ENCODE peak calls at places on chromosomes 1 and 21, in five cellular contexts. One of them, this sample, is unnamed.

GRCh38 chr1:76066390-76066789 is 8.2 kb upstream of the ST6GALNAC3 start:
- DNase-seq in PC-3: peak; percentile 42
- DNase-seq in GM12878: no peak
- DNase-seq in dorsolateral prefrontal cortex: no peak
- DNase-seq in GM12865: no peak
- DNase-seq in this sample: peak; percentile 44

GRCh38 chr1:2942410-2942809 is 78.9 kb upstream of the ACTRT2 start:
- DNase-seq in PC-3: no peak
- DNase-seq in GM12878: no peak
- DNase-seq in dorsolateral prefrontal cortex: no peak
- DNase-seq in GM12865: no peak
- DNase-seq in this sample: no peak

GRCh38 chr1:204280099-204280498 is 66.3 kb upstream of the GOLT1A start:
- DNase-seq in PC-3: no peak
- DNase-seq in GM12878: no peak
- DNase-seq in dorsolateral prefrontal cortex: no peak
- DNase-seq in GM12865: no peak
- DNase-seq in this sample: no peak

GRCh38 chr1:216221260-216221700 is 202.0 kb downstream of the USH2A start:
- DNase-seq in PC-3: peak; percentile 96
- DNase-seq in GM12878: peak; percentile 27
- DNase-seq in dorsolateral prefrontal cortex: no peak
- DNase-seq in GM12865: peak; percentile 71
- DNase-seq in this sample: peak; percentile 87

GRCh38 chr1:3886691-3887090 is 13.4 kb downstream of the C1orf174 start:
- DNase-seq in PC-3: no peak
- DNase-seq in GM12878: no peak
- DNase-seq in dorsolateral prefrontal cortex: no peak
- DNase-seq in GM12865: no peak
- DNase-seq in this sample: no peak

GRCh38 chr1:204263240-204263848 is 49.6 kb upstream of the GOLT1A start:
- DNase-seq in PC-3: no peak
- DNase-seq in GM12878: no peak
- DNase-seq in dorsolateral prefrontal cortex: no peak
- DNase-seq in GM12865: no peak
- DNase-seq in this sample: no peak

GRCh38 chr1:75725861-75726361 is 1.4 kb downstream of the ACADM start:
- DNase-seq in PC-3: peak; percentile 48
- DNase-seq in GM12878: no peak
- DNase-seq in dorsolateral prefrontal cortex: no peak
- DNase-seq in GM12865: peak; percentile 32
- DNase-seq in this sample: no peak

GRCh38 chr21:33198346-33199135 is 31.2 kb upstream of the IFNAR2 start:
- DNase-seq in PC-3: no peak
- DNase-seq in GM12878: no peak
- DNase-seq in dorsolateral prefrontal cortex: no peak
- DNase-seq in GM12865: no peak
- DNase-seq in this sample: no peak

GRCh38 chr1:112849967-112850641 is 105.9 kb downstream of the SLC16A1 start:
- DNase-seq in PC-3: no peak
- DNase-seq in GM12878: no peak
- DNase-seq in dorsolateral prefrontal cortex: no peak
- DNase-seq in GM12865: no peak
- DNase-seq in this sample: no peak

GRCh38 chr1:200139661-200140250 is 112.2 kb downstream of the NR5A2 start:
- DNase-seq in PC-3: peak; percentile 93
- DNase-seq in GM12878: no peak
- DNase-seq in dorsolateral prefrontal cortex: no peak
- DNase-seq in GM12865: peak; percentile 77
- DNase-seq in this sample: peak; percentile 81

GRCh38 chr1:9275567-9276034 is 17.1 kb upstream of the SPSB1 start:
- DNase-seq in PC-3: peak; percentile 64
- DNase-seq in GM12878: peak; percentile 59
- DNase-seq in dorsolateral prefrontal cortex: no peak
- DNase-seq in GM12865: peak; percentile 92
- DNase-seq in this sample: peak; percentile 81

GRCh38 chr21:22062472-22063139 is 1064.4 kb downstream of the NCAM2 start:
- DNase-seq in PC-3: no peak
- DNase-seq in GM12878: no peak
- DNase-seq in dorsolateral prefrontal cortex: no peak
- DNase-seq in GM12865: no peak
- DNase-seq in this sample: no peak

GRCh38 chr1:154975409-154976205 is 1.1 kb downstream of the CKS1B start:
- DNase-seq in PC-3: no peak
- DNase-seq in GM12878: peak; percentile 51
- DNase-seq in dorsolateral prefrontal cortex: no peak
- DNase-seq in GM12865: peak; percentile 82
- DNase-seq in this sample: peak; percentile 72

GRCh38 chr1:23751050-23751814 is 8.0 kb downstream of the ELOA start:
- DNase-seq in PC-3: peak; percentile 59
- DNase-seq in GM12878: no peak
- DNase-seq in dorsolateral prefrontal cortex: no peak
- DNase-seq in GM12865: peak; percentile 81
- DNase-seq in this sample: peak; percentile 80

GRCh38 chr1:183593356-183593755 is 3.1 kb upstream of the NCF2 start:
- DNase-seq in PC-3: no peak
- DNase-seq in GM12878: peak; percentile 68
- DNase-seq in dorsolateral prefrontal cortex: no peak
- DNase-seq in GM12865: peak; percentile 79
- DNase-seq in this sample: no peak

GRCh38 chr1:16617101-16617727 is 3.9 kb upstream of the NBPF1 start:
- DNase-seq in PC-3: no peak
- DNase-seq in GM12878: no peak
- DNase-seq in dorsolateral prefrontal cortex: no peak
- DNase-seq in GM12865: no peak
- DNase-seq in this sample: no peak

GRCh38 chr1:4655674-4656532 is 1.5 kb downstream of the AJAP1 start:
- DNase-seq in PC-3: peak; percentile 27
- DNase-seq in GM12878: no peak
- DNase-seq in dorsolateral prefrontal cortex: peak; percentile 92
- DNase-seq in GM12865: peak; percentile 18
- DNase-seq in this sample: peak; percentile 46

GRCh38 chr1:109980324-109981127 is 4.0 kb upstream of the AHCYL1 start:
- DNase-seq in PC-3: peak; percentile 69
- DNase-seq in GM12878: no peak
- DNase-seq in dorsolateral prefrontal cortex: no peak
- DNase-seq in GM12865: peak; percentile 42
- DNase-seq in this sample: no peak

GRCh38 chr1:8197493-8198282 is 120.2 kb upstream of the SLC45A1 start:
- DNase-seq in PC-3: peak; percentile 96
- DNase-seq in GM12878: no peak
- DNase-seq in dorsolateral prefrontal cortex: no peak
- DNase-seq in GM12865: no peak
- DNase-seq in this sample: peak; percentile 94

GRCh38 chr1:169584483-169585144 is 1.7 kb downstream of the F5 start:
- DNase-seq in PC-3: peak; percentile 14
- DNase-seq in GM12878: no peak
- DNase-seq in dorsolateral prefrontal cortex: no peak
- DNase-seq in GM12865: no peak
- DNase-seq in this sample: no peak

GRCh38 chr1:56773341-56774066 is 45.7 kb downstream of the FYB2 start:
- DNase-seq in PC-3: no peak
- DNase-seq in GM12878: no peak
- DNase-seq in dorsolateral prefrontal cortex: no peak
- DNase-seq in GM12865: no peak
- DNase-seq in this sample: no peak

GRCh38 chr21:38997756-38998155 is 185.5 kb downstream of the PSMG1 start:
- DNase-seq in PC-3: no peak
- DNase-seq in GM12878: no peak
- DNase-seq in dorsolateral prefrontal cortex: no peak
- DNase-seq in GM12865: no peak
- DNase-seq in this sample: no peak

GRCh38 chr1:5645135-5645399 is 347.2 kb downstream of the NPHP4 start:
- DNase-seq in PC-3: no peak
- DNase-seq in GM12878: no peak
- DNase-seq in dorsolateral prefrontal cortex: no peak
- DNase-seq in GM12865: no peak
- DNase-seq in this sample: no peak

GRCh38 chr1:11479375-11479979 is 522 bp downstream of the DISP3 start:
- DNase-seq in PC-3: no peak
- DNase-seq in GM12878: no peak
- DNase-seq in dorsolateral prefrontal cortex: no peak
- DNase-seq in GM12865: no peak
- DNase-seq in this sample: no peak

GRCh38 chr1:187721216-187721615 is 892.5 kb downstream of the PLA2G4A start:
- DNase-seq in PC-3: no peak
- DNase-seq in GM12878: no peak
- DNase-seq in dorsolateral prefrontal cortex: no peak
- DNase-seq in GM12865: no peak
- DNase-seq in this sample: no peak

GRCh38 chr1:41502912-41503311 is 18.4 kb upstream of the EDN2 start:
- DNase-seq in PC-3: no peak
- DNase-seq in GM12878: no peak
- DNase-seq in dorsolateral prefrontal cortex: no peak
- DNase-seq in GM12865: no peak
- DNase-seq in this sample: no peak

GRCh38 chr1:106793686-106794085 is 262.8 kb upstream of the PRMT6 start:
- DNase-seq in PC-3: no peak
- DNase-seq in GM12878: no peak
- DNase-seq in dorsolateral prefrontal cortex: no peak
- DNase-seq in GM12865: no peak
- DNase-seq in this sample: no peak

GRCh38 chr1:48200166-48200900 is 22.2 kb upstream of the SLC5A9 start:
- DNase-seq in PC-3: no peak
- DNase-seq in GM12878: no peak
- DNase-seq in dorsolateral prefrontal cortex: no peak
- DNase-seq in GM12865: no peak
- DNase-seq in this sample: peak; percentile 83

GRCh38 chr1:43653339-43653738 is 3.4 kb downstream of the KDM4A start:
- DNase-seq in PC-3: peak; percentile 47
- DNase-seq in GM12878: peak; percentile 16
- DNase-seq in dorsolateral prefrontal cortex: peak; percentile 53
- DNase-seq in GM12865: peak; percentile 48
- DNase-seq in this sample: peak; percentile 81

GRCh38 chr1:163712321-163712720 is 390.6 kb downstream of the NUF2 start:
- DNase-seq in PC-3: no peak
- DNase-seq in GM12878: no peak
- DNase-seq in dorsolateral prefrontal cortex: no peak
- DNase-seq in GM12865: no peak
- DNase-seq in this sample: no peak
- TF ChIP-seq CTCF in PC-3: no peak
- TF ChIP-seq CTCF in GM12878: no peak
- TF ChIP-seq CTCF in dorsolateral prefrontal cortex: no peak
- TF ChIP-seq CTCF in GM12865: no peak
- TF ChIP-seq CTCF in this sample: no peak

GRCh38 chr21:44461438-44462089 is 6.3 kb downstream of the LRRC3 start:
- DNase-seq in PC-3: no peak
- DNase-seq in GM12878: no peak
- DNase-seq in dorsolateral prefrontal cortex: no peak
- DNase-seq in GM12865: no peak
- DNase-seq in this sample: no peak
- TF ChIP-seq CTCF in PC-3: peak; percentile 27
- TF ChIP-seq CTCF in GM12878: no peak
- TF ChIP-seq CTCF in dorsolateral prefrontal cortex: no peak
- TF ChIP-seq CTCF in GM12865: no peak
- TF ChIP-seq CTCF in this sample: no peak

DNA sequence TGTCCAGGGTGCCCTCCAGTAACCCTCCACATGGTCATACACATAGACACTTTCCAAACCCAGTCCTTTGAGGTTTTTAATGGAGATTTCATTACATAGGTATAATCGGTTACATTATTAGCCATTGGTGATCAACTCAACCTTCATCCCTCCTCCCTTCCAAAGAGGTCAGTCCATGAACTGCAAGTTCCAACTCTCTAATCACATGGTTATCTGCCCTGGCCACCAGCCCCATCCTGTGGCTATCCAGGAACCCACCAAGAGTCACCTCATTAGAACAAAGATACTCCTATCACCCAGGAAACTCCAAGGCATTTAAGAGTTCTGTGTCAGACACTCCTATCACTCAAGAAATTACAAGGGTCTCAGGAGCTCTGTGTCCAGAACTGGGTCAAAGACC is 12.2 kb downstream of the ATP1A4 start:
- DNase-seq in PC-3: peak; percentile 23
- DNase-seq in GM12878: no peak
- DNase-seq in dorsolateral prefrontal cortex: no peak
- DNase-seq in GM12865: no peak
- DNase-seq in this sample: no peak
- TF ChIP-seq CTCF in PC-3: peak; percentile 48
- TF ChIP-seq CTCF in GM12878: no peak
- TF ChIP-seq CTCF in dorsolateral prefrontal cortex: no peak
- TF ChIP-seq CTCF in GM12865: no peak
- TF ChIP-seq CTCF in this sample: no peak

GRCh38 chr21:10425856-10426255 is 95.5 kb upstream of the TPTE start:
- DNase-seq in PC-3: no peak
- DNase-seq in GM12878: no peak
- DNase-seq in dorsolateral prefrontal cortex: no peak
- DNase-seq in GM12865: no peak
- DNase-seq in this sample: no peak
- TF ChIP-seq CTCF in PC-3: no peak
- TF ChIP-seq CTCF in GM12878: no peak
- TF ChIP-seq CTCF in dorsolateral prefrontal cortex: no peak
- TF ChIP-seq CTCF in GM12865: no peak
- TF ChIP-seq CTCF in this sample: no peak

This sample was measured in choroid plexus epithelial cell.